ENCODE peak calls at places on chromosomes 5 and 9, in eight cellular contexts. One of them, this sample, is unnamed.

GRCh38 chr5:160155017-160155725 is 35.9 kb upstream of the PWWP2A start:
- DNase-seq in hepatocyte: peak; percentile 36
- DNase-seq in dorsolateral prefrontal cortex: no peak
- DNase-seq in MM.1S: no peak
- DNase-seq in stomach: no peak
- DNase-seq in lung: no peak
- DNase-seq in omental fat pad: no peak
- DNase-seq in prostate gland: no peak
- DNase-seq in this sample: no peak

GRCh38 chr5:148843510-148844318 is 17.3 kb downstream of the ADRB2 start:
- DNase-seq in hepatocyte: no peak
- DNase-seq in omental fat pad: no peak
- DNase-seq in prostate gland: no peak
- DNase-seq in MM.1S: no peak
- DNase-seq in dorsolateral prefrontal cortex: no peak
- DNase-seq in stomach: no peak
- DNase-seq in lung: no peak
- DNase-seq in this sample: no peak

GRCh38 chr5:179549973-179550510 is 312 bp upstream of the RUFY1 start:
- DNase-seq in MM.1S: no peak
- DNase-seq in stomach: no peak
- DNase-seq in prostate gland: no peak
- DNase-seq in dorsolateral prefrontal cortex: no peak
- DNase-seq in hepatocyte: no peak
- DNase-seq in lung: no peak
- DNase-seq in omental fat pad: no peak
- DNase-seq in this sample: peak; percentile 81

GRCh38 chr9:18638448-18639249 is 164.7 kb downstream of the ADAMTSL1 start:
- DNase-seq in omental fat pad: no peak
- DNase-seq in hepatocyte: no peak
- DNase-seq in MM.1S: no peak
- DNase-seq in dorsolateral prefrontal cortex: no peak
- DNase-seq in stomach: no peak
- DNase-seq in lung: no peak
- DNase-seq in prostate gland: no peak
- DNase-seq in this sample: no peak

GRCh38 chr5:19534751-19535150 is 453.2 kb downstream of the CDH18 start:
- DNase-seq in stomach: no peak
- DNase-seq in MM.1S: no peak
- DNase-seq in dorsolateral prefrontal cortex: no peak
- DNase-seq in lung: no peak
- DNase-seq in prostate gland: no peak
- DNase-seq in omental fat pad: no peak
- DNase-seq in hepatocyte: no peak
- DNase-seq in this sample: no peak

GRCh38 chr5:178416206-178416882 is 173.8 kb downstream of the COL23A1 start:
- DNase-seq in omental fat pad: no peak
- DNase-seq in dorsolateral prefrontal cortex: no peak
- DNase-seq in MM.1S: no peak
- DNase-seq in hepatocyte: no peak
- DNase-seq in prostate gland: no peak
- DNase-seq in stomach: no peak
- DNase-seq in lung: no peak
- DNase-seq in this sample: no peak

GRCh38 chr5:176441921-176442323 is 6.3 kb upstream of the FAF2 start:
- DNase-seq in stomach: no peak
- DNase-seq in omental fat pad: no peak
- DNase-seq in dorsolateral prefrontal cortex: no peak
- DNase-seq in hepatocyte: no peak
- DNase-seq in MM.1S: no peak
- DNase-seq in prostate gland: no peak
- DNase-seq in lung: no peak
- DNase-seq in this sample: no peak

GRCh38 chr5:457195-457961 is 14.4 kb downstream of the EXOC3 start:
- DNase-seq in prostate gland: no peak
- DNase-seq in hepatocyte: no peak
- DNase-seq in lung: no peak
- DNase-seq in stomach: no peak
- DNase-seq in MM.1S: no peak
- DNase-seq in dorsolateral prefrontal cortex: peak; percentile 23
- DNase-seq in omental fat pad: no peak
- DNase-seq in this sample: no peak

GRCh38 chr9:109604036-109604600 is 106.0 kb upstream of the PTPN3 start:
- DNase-seq in stomach: no peak
- DNase-seq in omental fat pad: no peak
- DNase-seq in hepatocyte: no peak
- DNase-seq in lung: no peak
- DNase-seq in MM.1S: no peak
- DNase-seq in prostate gland: no peak
- DNase-seq in dorsolateral prefrontal cortex: no peak
- DNase-seq in this sample: no peak

GRCh38 chr5:170330568-170331054 is 33.0 kb upstream of the LCP2 start:
- DNase-seq in omental fat pad: no peak
- DNase-seq in lung: no peak
- DNase-seq in hepatocyte: no peak
- DNase-seq in stomach: no peak
- DNase-seq in MM.1S: peak; percentile 36
- DNase-seq in prostate gland: no peak
- DNase-seq in dorsolateral prefrontal cortex: no peak
- DNase-seq in this sample: peak; percentile 55

GRCh38 chr5:78953092-78953800 is 31.9 kb downstream of the ARSB start:
- DNase-seq in stomach: no peak
- DNase-seq in prostate gland: no peak
- DNase-seq in hepatocyte: no peak
- DNase-seq in MM.1S: no peak
- DNase-seq in omental fat pad: no peak
- DNase-seq in dorsolateral prefrontal cortex: no peak
- DNase-seq in lung: no peak
- DNase-seq in this sample: no peak

GRCh38 chr9:122827759-122828090 is 663 bp downstream of the PDCL start:
- DNase-seq in lung: no peak
- DNase-seq in dorsolateral prefrontal cortex: no peak
- DNase-seq in hepatocyte: peak; percentile 28
- DNase-seq in MM.1S: no peak
- DNase-seq in prostate gland: no peak
- DNase-seq in omental fat pad: no peak
- DNase-seq in stomach: no peak
- DNase-seq in this sample: no peak

GRCh38 chr9:115109486-115109885 is 8.5 kb downstream of the TNC start:
- DNase-seq in dorsolateral prefrontal cortex: no peak
- DNase-seq in MM.1S: no peak
- DNase-seq in omental fat pad: no peak
- DNase-seq in prostate gland: no peak
- DNase-seq in lung: no peak
- DNase-seq in stomach: no peak
- DNase-seq in hepatocyte: peak; percentile 34
- DNase-seq in this sample: no peak

GRCh38 chr5:22970956-22971618 is 117.9 kb upstream of the CDH12 start:
- DNase-seq in omental fat pad: no peak
- DNase-seq in hepatocyte: no peak
- DNase-seq in stomach: no peak
- DNase-seq in MM.1S: no peak
- DNase-seq in prostate gland: no peak
- DNase-seq in dorsolateral prefrontal cortex: no peak
- DNase-seq in lung: no peak
- DNase-seq in this sample: no peak

GRCh38 chr5:34570721-34571379 is 85.3 kb upstream of the RAI14 start:
- DNase-seq in stomach: no peak
- DNase-seq in hepatocyte: no peak
- DNase-seq in dorsolateral prefrontal cortex: no peak
- DNase-seq in omental fat pad: no peak
- DNase-seq in lung: no peak
- DNase-seq in MM.1S: no peak
- DNase-seq in prostate gland: no peak
- DNase-seq in this sample: no peak

GRCh38 chr5:95817430-95817829 is 5.1 kb downstream of the GLRX start:
- DNase-seq in stomach: no peak
- DNase-seq in MM.1S: no peak
- DNase-seq in dorsolateral prefrontal cortex: no peak
- DNase-seq in prostate gland: no peak
- DNase-seq in hepatocyte: no peak
- DNase-seq in omental fat pad: no peak
- DNase-seq in lung: no peak
- DNase-seq in this sample: peak; percentile 66

GRCh38 chr5:122805481-122805880 is 30.6 kb downstream of the SNX2 start:
- DNase-seq in omental fat pad: no peak
- DNase-seq in stomach: no peak
- DNase-seq in dorsolateral prefrontal cortex: no peak
- DNase-seq in MM.1S: no peak
- DNase-seq in prostate gland: no peak
- DNase-seq in hepatocyte: no peak
- DNase-seq in lung: no peak
- DNase-seq in this sample: no peak

GRCh38 chr9:27112235-27112634 is 3.2 kb downstream of the TEK start:
- DNase-seq in MM.1S: no peak
- DNase-seq in prostate gland: no peak
- DNase-seq in stomach: no peak
- DNase-seq in dorsolateral prefrontal cortex: no peak
- DNase-seq in lung: no peak
- DNase-seq in hepatocyte: no peak
- DNase-seq in omental fat pad: no peak
- DNase-seq in this sample: no peak

GRCh38 chr5:80122599-80122998 is 87.5 kb downstream of the THBS4 start:
- DNase-seq in omental fat pad: no peak
- DNase-seq in stomach: no peak
- DNase-seq in hepatocyte: no peak
- DNase-seq in dorsolateral prefrontal cortex: no peak
- DNase-seq in lung: no peak
- DNase-seq in MM.1S: no peak
- DNase-seq in prostate gland: no peak
- DNase-seq in this sample: no peak

GRCh38 chr9:102445906-102446305 is 549.2 kb upstream of the CYLC2 start:
- DNase-seq in hepatocyte: no peak
- DNase-seq in prostate gland: no peak
- DNase-seq in stomach: no peak
- DNase-seq in omental fat pad: no peak
- DNase-seq in MM.1S: no peak
- DNase-seq in lung: no peak
- DNase-seq in dorsolateral prefrontal cortex: no peak
- DNase-seq in this sample: no peak

GRCh38 chr9:102445181-102445747 is 549.9 kb upstream of the CYLC2 start:
- DNase-seq in dorsolateral prefrontal cortex: no peak
- DNase-seq in lung: no peak
- DNase-seq in stomach: no peak
- DNase-seq in MM.1S: peak; percentile 37
- DNase-seq in omental fat pad: no peak
- DNase-seq in prostate gland: no peak
- DNase-seq in hepatocyte: no peak
- DNase-seq in this sample: no peak
- TF ChIP-seq CTCF in dorsolateral prefrontal cortex: no peak
- TF ChIP-seq CTCF in lung: no peak
- TF ChIP-seq CTCF in stomach: no peak
- TF ChIP-seq CTCF in MM.1S: no peak
- TF ChIP-seq CTCF in omental fat pad: no peak
- TF ChIP-seq CTCF in prostate gland: no peak
- TF ChIP-seq CTCF in hepatocyte: no peak
- TF ChIP-seq CTCF in this sample: no peak

GRCh38 chr9:134166374-134166773 is 2.0 kb upstream of the RNU6ATAC start:
- DNase-seq in dorsolateral prefrontal cortex: no peak
- DNase-seq in hepatocyte: no peak
- DNase-seq in stomach: no peak
- DNase-seq in omental fat pad: no peak
- DNase-seq in lung: no peak
- DNase-seq in MM.1S: no peak
- DNase-seq in prostate gland: no peak
- DNase-seq in this sample: no peak

GRCh38 chr9:134168731-134169130 is 4.4 kb upstream of the RNU6ATAC start:
- DNase-seq in MM.1S: no peak
- DNase-seq in dorsolateral prefrontal cortex: no peak
- DNase-seq in hepatocyte: no peak
- DNase-seq in omental fat pad: no peak
- DNase-seq in stomach: no peak
- DNase-seq in prostate gland: no peak
- DNase-seq in lung: no peak
- DNase-seq in this sample: peak; percentile 30

GRCh38 chr9:134165357-134166315 is 1.3 kb upstream of the RNU6ATAC start:
- DNase-seq in omental fat pad: no peak
- DNase-seq in dorsolateral prefrontal cortex: no peak
- DNase-seq in hepatocyte: no peak
- DNase-seq in stomach: no peak
- DNase-seq in MM.1S: peak; percentile 26
- DNase-seq in prostate gland: peak; percentile 19
- DNase-seq in lung: peak; percentile 41
- DNase-seq in this sample: peak; percentile 60

GRCh38 chr9:134169166-134169565 is 4.8 kb upstream of the RNU6ATAC start:
- DNase-seq in prostate gland: no peak
- DNase-seq in hepatocyte: no peak
- DNase-seq in omental fat pad: no peak
- DNase-seq in stomach: no peak
- DNase-seq in lung: no peak
- DNase-seq in MM.1S: no peak
- DNase-seq in dorsolateral prefrontal cortex: no peak
- DNase-seq in this sample: no peak

GRCh38 chr9:134167530-134167931 is 3.2 kb upstream of the RNU6ATAC start:
- DNase-seq in hepatocyte: no peak
- DNase-seq in MM.1S: no peak
- DNase-seq in dorsolateral prefrontal cortex: no peak
- DNase-seq in omental fat pad: no peak
- DNase-seq in stomach: no peak
- DNase-seq in prostate gland: no peak
- DNase-seq in lung: no peak
- DNase-seq in this sample: no peak
- TF ChIP-seq CTCF in hepatocyte: no peak
- TF ChIP-seq CTCF in MM.1S: no peak
- TF ChIP-seq CTCF in dorsolateral prefrontal cortex: no peak
- TF ChIP-seq CTCF in omental fat pad: no peak
- TF ChIP-seq CTCF in stomach: no peak
- TF ChIP-seq CTCF in prostate gland: no peak
- TF ChIP-seq CTCF in lung: no peak
- TF ChIP-seq CTCF in this sample: no peak

DNA sequence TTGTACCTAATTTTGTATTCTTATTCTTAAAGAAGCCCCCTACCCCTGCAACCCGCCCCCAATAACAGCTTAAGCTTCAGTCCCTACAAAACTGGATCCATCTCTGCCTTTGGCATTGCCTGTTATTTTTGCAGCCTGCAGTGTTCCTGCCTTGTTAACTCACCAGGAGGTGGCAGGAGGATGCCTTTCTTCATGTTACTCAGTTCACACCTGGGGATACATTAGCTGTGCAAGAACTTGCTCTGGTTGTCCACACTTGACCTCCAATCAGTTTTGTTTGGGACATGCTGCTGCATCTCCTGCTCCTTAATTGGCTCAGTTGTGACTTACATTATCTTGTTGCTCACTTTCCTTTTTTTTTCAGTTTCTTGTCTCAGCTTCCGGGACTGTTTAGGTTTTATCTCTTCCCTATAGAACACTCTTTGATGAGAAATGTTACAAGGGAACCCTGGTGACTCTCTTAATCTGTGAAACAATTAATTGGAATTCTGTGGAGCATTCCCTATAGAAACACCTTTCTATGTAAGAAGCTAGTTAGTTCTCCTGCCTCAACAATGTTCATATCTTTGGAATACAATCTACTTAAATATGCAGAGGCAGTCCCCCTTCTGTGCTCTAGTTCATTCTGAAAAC is 467.7 kb upstream of the ACO1 start:
- DNase-seq in omental fat pad: no peak
- DNase-seq in prostate gland: no peak
- DNase-seq in lung: no peak
- DNase-seq in stomach: no peak
- DNase-seq in hepatocyte: peak; percentile 36
- DNase-seq in MM.1S: peak; percentile 44
- DNase-seq in dorsolateral prefrontal cortex: no peak
- DNase-seq in this sample: no peak
- TF ChIP-seq CTCF in omental fat pad: no peak
- TF ChIP-seq CTCF in prostate gland: no peak
- TF ChIP-seq CTCF in lung: no peak
- TF ChIP-seq CTCF in stomach: no peak
- TF ChIP-seq CTCF in hepatocyte: peak; percentile 30
- TF ChIP-seq CTCF in MM.1S: peak; percentile 61
- TF ChIP-seq CTCF in dorsolateral prefrontal cortex: no peak
- TF ChIP-seq CTCF in this sample: no peak

GRCh38 chr9:90905079-90905478 is 103.5 kb downstream of the SYK start:
- DNase-seq in prostate gland: peak; percentile 77
- DNase-seq in dorsolateral prefrontal cortex: no peak
- DNase-seq in omental fat pad: no peak
- DNase-seq in lung: peak; percentile 81
- DNase-seq in stomach: peak; percentile 84
- DNase-seq in MM.1S: no peak
- DNase-seq in hepatocyte: no peak
- DNase-seq in this sample: no peak
- TF ChIP-seq CTCF in prostate gland: no peak
- TF ChIP-seq CTCF in dorsolateral prefrontal cortex: no peak
- TF ChIP-seq CTCF in omental fat pad: no peak
- TF ChIP-seq CTCF in lung: no peak
- TF ChIP-seq CTCF in stomach: no peak
- TF ChIP-seq CTCF in MM.1S: no peak
- TF ChIP-seq CTCF in hepatocyte: no peak
- TF ChIP-seq CTCF in this sample: no peak